ENCODE peak calls at places on chromosomes 2 and 18, in six cellular contexts. S, G, L, W, F and Z are unnamed samples.

GRCh38 chr2:98457045-98457696 is 12.5 kb downstream of the INPP4A start:
- DNase-seq in S (no peak), G (no peak), L (no peak), W (no peak), F (no peak), Z (no peak)

GRCh38 chr2:132797551-132797950 is 127.5 kb upstream of the LYPD1 start:
- DNase-seq in S (no peak), G (no peak), L (no peak), W (no peak), F (no peak), Z (no peak)

GRCh38 chr18:76686737-76687231 is 135.6 kb upstream of the ZNF236 start:
- DNase-seq in S (no peak), G (peak), L (peak), W (peak), F (peak), Z (no peak)

GRCh38 chr2:154697422-154698237 is 865 bp upstream of the KCNJ3 start:
- DNase-seq in S (no peak), G (no peak), L (peak), W (no peak), F (peak), Z (no peak)

GRCh38 chr2:237150186-237150585 is 64.5 kb downstream of the COPS8 start:
- DNase-seq in S (no peak), G (no peak), L (no peak), W (no peak), F (no peak), Z (no peak)

GRCh38 chr2:20091305-20091991 is 40.0 kb upstream of the LAPTM4A start:
- DNase-seq in S (no peak), G (peak), L (peak), W (no peak), F (no peak), Z (no peak)

GRCh38 chr2:234363011-234363487 is 133.8 kb downstream of the ARL4C start:
- DNase-seq in S (no peak), G (no peak), L (peak), W (no peak), F (no peak), Z (no peak)

GRCh38 chr2:30738141-30738911 is 68.9 kb downstream of the CAPN13 start:
- DNase-seq in S (no peak), G (peak), L (no peak), W (no peak), F (no peak), Z (no peak)

GRCh38 chr18:33116376-33116775 is 324.1 kb downstream of the CCDC178 start:
- DNase-seq in S (no peak), G (peak), L (peak), W (peak), F (peak), Z (no peak)

GRCh38 chr2:232432598-232433184 is 23.3 kb upstream of the ALPI start:
- DNase-seq in S (no peak), G (no peak), L (no peak), W (peak), F (no peak), Z (no peak)

GRCh38 chr2:111117666-111118454 is 2.9 kb upstream of the BCL2L11 start:
- DNase-seq in S (no peak), G (peak), L (peak), W (peak), F (peak), Z (no peak)

GRCh38 chr2:174153757-174154680 is 94.3 kb downstream of the OLA1 start:
- DNase-seq in S (no peak), G (no peak), L (no peak), W (no peak), F (no peak), Z (no peak)

GRCh38 chr18:31722369-31722957 is 38.1 kb upstream of the B4GALT6 start:
- DNase-seq in S (peak), G (peak), L (peak), W (peak), F (peak), Z (peak)

GRCh38 chr2:219369447-219369861 is 18.3 kb downstream of the DNPEP start:
- DNase-seq in S (no peak), G (peak), L (no peak), W (peak), F (peak), Z (no peak)

GRCh38 chr2:201872576-201872975 is 66.2 kb downstream of the CDK15 start:
- DNase-seq in S (no peak), G (no peak), L (no peak), W (no peak), F (no peak), Z (no peak)

GRCh38 chr2:24123212-24124002 is at the start of the genes FAM228B and PFN4:
- DNase-seq in S (peak), G (peak), L (peak), W (peak), F (peak), Z (peak)

GRCh38 chr2:100413586-100413985 is 3.9 kb downstream of the CHST10 start:
- DNase-seq in S (no peak), G (no peak), L (no peak), W (no peak), F (no peak), Z (no peak)

GRCh38 chr2:239544846-239545465 is 144.1 kb upstream of the HDAC4 start:
- DNase-seq in S (no peak), G (no peak), L (no peak), W (no peak), F (no peak), Z (no peak)

GRCh38 chr2:26564121-26564520 is 77.0 kb downstream of the CIB4 start:
- DNase-seq in S (no peak), G (no peak), L (no peak), W (no peak), F (no peak), Z (no peak)

GRCh38 chr18:59079264-59079972 is 60.3 kb upstream of the SEC11C start:
- DNase-seq in S (no peak), G (no peak), L (no peak), W (no peak), F (no peak), Z (no peak)

GRCh38 chr2:9178110-9178904 is 28.3 kb upstream of the ASAP2 start:
- DNase-seq in S (no peak), G (peak), L (no peak), W (no peak), F (peak), Z (no peak)